ENCODE peak calls at places on chromosomes 5 and 9, in ten cellular contexts. R is IMR-90, T is NB4, A is H54, L is heart left ventricle, B is uterus, F is spleen, D is lower leg skin, U is prostate gland, K is A549. G is an unnamed sample.

GRCh38 chr5:16852251-16853005 is 83.7 kb downstream of the MYO10 start:
- DNase-seq in R (no peak), T (no peak), A (no peak), L (no peak), B (no peak), F (no peak), D (no peak), U (no peak), K (no peak), G (no peak)

GRCh38 chr5:150672237-150672883 is 11.3 kb downstream of the MYOZ3 start:
- DNase-seq in R (no peak), T (peak), A (no peak), L (peak), B (peak), F (peak), D (peak), U (peak), K (no peak), G (peak)

GRCh38 chr9:5718296-5719032 is 89.6 kb downstream of the RIC1 start:
- DNase-seq in R (peak), T (no peak), A (no peak), L (no peak), B (no peak), F (no peak), D (no peak), U (no peak), K (no peak), G (no peak)

GRCh38 chr9:76403352-76403751 is 9.1 kb upstream of the RFK start:
- DNase-seq in R (peak), T (peak), A (peak), L (no peak), B (no peak), F (no peak), D (no peak), U (no peak), K (peak), G (no peak)

GRCh38 chr5:33166522-33166921 is 274.2 kb upstream of the TARS1 start:
- DNase-seq in R (no peak), T (peak), A (no peak), L (no peak), B (no peak), F (no peak), D (no peak), U (no peak), K (no peak), G (peak)

GRCh38 chr5:115291397-115291796 is 5.1 kb downstream of the CCDC112 start:
- DNase-seq in R (no peak), T (no peak), A (no peak), L (no peak), B (no peak), F (no peak), D (no peak), U (no peak), K (no peak), G (no peak)

GRCh38 chr9:124411514-124412227 is 3.6 kb downstream of the PSMB7 start:
- DNase-seq in R (peak), T (no peak), A (peak), L (no peak), B (no peak), F (no peak), D (no peak), U (no peak), K (no peak), G (no peak)

GRCh38 chr5:42579320-42579719 is 156.1 kb downstream of the GHR start:
- DNase-seq in R (no peak), T (no peak), A (no peak), L (no peak), B (no peak), F (no peak), D (no peak), U (no peak), K (no peak), G (no peak)

GRCh38 chr5:90221947-90222346 is 187.6 kb downstream of the CETN3 start:
- DNase-seq in R (peak), T (no peak), A (no peak), L (no peak), B (no peak), F (no peak), D (no peak), U (no peak), K (no peak), G (no peak)

GRCh38 chr5:162068412-162068811 is 839 bp downstream of the GABRG2 start:
- DNase-seq in R (no peak), T (peak), A (peak), L (no peak), B (no peak), F (no peak), D (no peak), U (no peak), K (no peak), G (peak)

GRCh38 chr5:83475540-83476469 is 4.3 kb downstream of the VCAN start:
- DNase-seq in R (peak), T (no peak), A (no peak), L (no peak), B (no peak), F (no peak), D (no peak), U (no peak), K (no peak), G (no peak)

GRCh38 chr9:91734371-91734981 is 215.6 kb downstream of the ROR2 start:
- DNase-seq in R (peak), T (peak), A (peak), L (peak), B (peak), F (peak), D (peak), U (peak), K (peak), G (peak)

GRCh38 chr9:14478175-14479165 is 164.5 kb upstream of the NFIB start:
- DNase-seq in R (no peak), T (no peak), A (no peak), L (no peak), B (no peak), F (no peak), D (no peak), U (no peak), K (no peak), G (no peak)

GRCh38 chr5:68147659-68148058 is 67.9 kb upstream of the PIK3R1 start:
- DNase-seq in R (peak), T (no peak), A (no peak), L (no peak), B (no peak), F (no peak), D (no peak), U (no peak), K (no peak), G (no peak)

GRCh38 chr5:121668635-121669034 is 183.0 kb upstream of the FTMT start:
- DNase-seq in R (no peak), T (peak), A (peak), L (no peak), B (no peak), F (no peak), D (no peak), U (no peak), K (no peak), G (no peak)

GRCh38 chr5:149799119-149799623 is 69.1 kb downstream of the PPARGC1B start:
- DNase-seq in R (peak), T (no peak), A (peak), L (peak), B (peak), F (no peak), D (no peak), U (no peak), K (peak), G (no peak)

GRCh38 chr9:107907715-107908114 is 418.1 kb upstream of the KLF4 start:
- DNase-seq in R (no peak), T (no peak), A (no peak), L (no peak), B (no peak), F (no peak), D (no peak), U (no peak), K (no peak), G (no peak)

GRCh38 chr9:16460711-16461110 is 409.8 kb downstream of the BNC2 start:
- DNase-seq in R (no peak), T (no peak), A (no peak), L (no peak), B (no peak), F (no peak), D (no peak), U (no peak), K (no peak), G (no peak)

GRCh38 chr9:101372327-101373118 is 12.3 kb downstream of the BAAT start:
- DNase-seq in R (no peak), T (no peak), A (no peak), L (no peak), B (no peak), F (no peak), D (no peak), U (no peak), K (no peak), G (no peak)

GRCh38 chr5:145236966-145237365 is 598.2 kb downstream of the PRELID2 start:
- DNase-seq in R (peak), T (no peak), A (no peak), L (no peak), B (no peak), F (no peak), D (no peak), U (no peak), K (no peak), G (no peak)

GRCh38 chr9:113912816-113913215 is 36.7 kb downstream of the ZNF618 start:
- DNase-seq in R (no peak), T (no peak), A (no peak), L (no peak), B (no peak), F (no peak), D (no peak), U (no peak), K (no peak), G (no peak)

GRCh38 chr5:111198281-111198948 is 25.8 kb upstream of the CAMK4 start:
- DNase-seq in R (no peak), T (no peak), A (no peak), L (no peak), B (no peak), F (no peak), D (no peak), U (no peak), K (no peak), G (no peak)

GRCh38 chr9:135209852-135210251 is 122.4 kb downstream of the OLFM1 start:
- DNase-seq in R (peak), T (no peak), A (no peak), L (no peak), B (no peak), F (peak), D (no peak), U (no peak), K (no peak), G (no peak)

GRCh38 chr5:74314906-74315305 is 325.6 kb downstream of the ENC1 start:
- DNase-seq in R (no peak), T (no peak), A (no peak), L (no peak), B (no peak), F (no peak), D (no peak), U (no peak), K (no peak), G (no peak)

GRCh38 chr9:134670042-134670525 is 28.5 kb downstream of the COL5A1 start:
- DNase-seq in R (peak), T (no peak), A (peak), L (no peak), B (no peak), F (no peak), D (no peak), U (no peak), K (peak), G (no peak)

GRCh38 chr9:79809931-79810330 is 238.2 kb downstream of the TLE4 start:
- DNase-seq in R (peak), T (no peak), A (peak), L (no peak), B (no peak), F (no peak), D (no peak), U (no peak), K (peak), G (no peak)

GRCh38 chr5:134464988-134465855 is 53.5 kb upstream of the CDKN2AIPNL start:
- DNase-seq in R (no peak), T (no peak), A (no peak), L (peak), B (no peak), F (peak), D (peak), U (peak), K (no peak), G (no peak)

DNA sequence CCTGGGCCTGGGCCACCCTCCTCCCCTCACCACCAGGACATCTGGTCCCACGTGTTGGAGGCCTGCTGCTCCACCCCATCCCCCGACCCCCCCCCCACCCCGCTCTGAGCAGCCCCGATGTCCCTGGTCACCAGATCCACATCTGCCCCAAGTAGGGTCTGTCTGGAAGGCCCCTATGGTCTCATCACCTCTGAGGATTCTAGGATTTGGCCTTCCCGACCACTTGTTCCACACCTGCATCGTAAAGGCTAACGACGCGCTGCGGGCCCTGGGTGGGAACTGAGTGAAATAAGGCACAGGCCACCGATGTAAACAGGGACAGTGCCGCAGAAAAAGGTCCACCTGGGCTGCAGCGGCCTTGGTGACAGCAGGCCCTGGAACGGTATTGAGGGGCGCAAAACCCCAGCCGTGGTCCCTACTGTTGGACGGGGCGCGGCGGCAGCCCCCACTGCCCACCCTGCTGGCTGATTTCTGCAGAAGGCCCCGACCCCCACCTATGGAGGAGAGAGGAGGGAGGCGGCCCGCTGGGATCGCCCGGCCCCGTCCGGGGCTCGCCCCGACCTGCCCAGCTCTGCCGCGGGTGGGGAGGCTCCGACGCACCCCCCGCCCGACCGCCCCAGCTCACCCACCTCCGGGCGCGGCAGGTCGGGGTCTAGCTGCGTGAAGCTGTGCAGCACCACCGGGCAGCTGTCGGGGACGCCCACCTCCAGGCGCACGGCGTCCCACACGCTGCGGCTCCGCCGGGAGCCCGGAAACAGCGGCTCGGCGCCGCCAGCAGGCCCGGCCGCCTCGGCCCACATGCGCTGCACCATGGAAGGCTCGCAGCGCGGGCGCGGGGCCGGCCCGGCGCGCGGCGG is 469 bp downstream of the RALGDS start:
- DNase-seq in R (no peak), T (no peak), A (no peak), L (no peak), B (no peak), F (peak), D (peak), U (no peak), K (no peak), G (peak)
- TF ChIP-seq POLR2A in R (no peak), T (no peak), A (peak), L (no peak), B (no peak), F (no peak), D (no peak), U (peak), K (peak), G (peak)

DNA sequence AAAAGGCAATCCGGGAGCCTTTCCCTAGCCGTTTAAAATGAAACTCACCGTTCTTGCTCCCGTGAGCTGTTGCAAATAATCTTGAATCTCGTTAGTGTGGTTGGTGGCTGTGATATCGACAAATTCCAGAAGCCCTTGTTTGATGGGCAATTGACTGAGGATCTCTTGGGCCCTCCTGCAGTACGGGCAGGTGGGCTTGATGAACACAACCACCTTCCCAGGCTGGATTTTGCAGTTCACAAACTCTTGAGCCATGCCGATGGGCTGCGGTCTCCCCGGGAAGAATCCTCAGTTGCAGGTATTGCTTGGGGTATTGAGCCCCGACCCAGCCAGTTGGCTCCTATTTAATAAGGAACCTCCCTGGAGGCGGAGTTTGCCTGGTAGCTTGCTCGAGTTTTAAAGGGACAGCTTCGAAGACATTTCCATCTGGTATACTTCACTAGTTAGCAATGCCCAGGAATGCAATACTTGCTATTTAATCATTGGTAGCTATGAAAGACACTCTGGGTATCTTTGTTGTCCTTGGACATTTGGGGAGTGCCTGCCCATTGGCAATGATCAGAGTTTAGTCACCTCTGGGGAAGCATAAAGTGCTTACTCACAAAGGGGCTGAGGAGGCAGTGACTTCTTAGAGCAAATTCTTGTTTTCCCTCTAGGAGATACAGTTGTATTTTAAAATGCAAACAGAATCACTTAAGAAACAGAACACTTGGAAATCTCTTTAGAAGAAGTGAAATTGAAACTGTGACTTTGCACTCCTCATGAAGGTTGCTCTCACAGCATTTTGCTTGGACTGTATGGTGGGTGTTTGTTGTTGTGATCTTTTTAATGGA is at the start of gene GLRX:
- DNase-seq in R (peak), T (peak), A (peak), L (peak), B (peak), F (peak), D (peak), U (peak), K (peak), G (peak)
- TF ChIP-seq POLR2A in R (peak), T (no peak), A (no peak), L (no peak), B (no peak), F (peak), D (no peak), U (peak), K (peak), G (peak)

DNA sequence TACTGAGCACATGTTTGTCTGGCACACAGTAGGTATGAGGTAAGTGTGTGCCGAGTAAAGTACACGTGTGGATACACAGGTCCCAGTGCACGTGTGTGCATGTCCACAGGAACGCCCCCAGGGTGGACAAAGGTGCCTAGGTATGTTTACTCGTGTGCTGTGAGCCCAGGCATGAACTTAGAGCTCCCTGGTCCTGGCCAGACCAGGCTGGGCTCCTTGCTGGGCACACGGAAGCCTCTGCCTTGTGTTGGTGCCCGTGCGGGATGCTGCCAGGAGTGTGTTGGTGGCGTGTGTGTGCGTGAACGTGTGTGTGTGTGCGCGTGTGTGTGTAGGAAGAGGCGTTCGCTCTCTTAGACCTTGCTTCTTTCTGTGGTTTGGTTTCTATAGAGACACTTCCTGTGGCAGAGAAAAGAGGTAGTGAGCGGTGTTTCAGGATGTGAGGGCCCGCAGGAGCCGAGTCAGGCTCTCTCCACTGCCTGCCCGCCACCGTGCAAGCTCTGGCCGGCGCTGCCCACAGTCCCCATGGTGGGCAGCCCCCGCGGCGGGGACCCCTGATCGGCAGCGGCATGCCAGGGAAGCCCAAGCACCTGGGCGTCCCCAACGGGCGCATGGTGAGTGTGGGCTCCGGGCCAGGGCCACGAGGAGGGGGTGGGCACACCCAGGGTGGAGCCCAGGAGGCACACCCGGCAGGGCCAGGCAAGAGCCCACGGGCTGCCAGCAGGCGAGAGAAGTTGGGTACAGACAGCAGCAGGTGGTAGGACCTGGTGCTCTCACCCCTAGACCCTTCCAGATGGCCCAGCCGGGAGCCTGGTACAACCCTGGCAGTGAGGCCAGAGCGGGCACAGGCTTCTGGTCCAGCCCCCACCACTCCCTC is at the start of gene RGS14:
- DNase-seq in R (peak), T (peak), A (peak), L (no peak), B (no peak), F (peak), D (peak), U (no peak), K (no peak), G (no peak)
- TF ChIP-seq POLR2A in R (no peak), T (peak), A (peak), L (no peak), B (no peak), F (no peak), D (no peak), U (no peak), K (no peak), G (no peak)

GRCh38 chr5:40832345-40832744 is 2.7 kb downstream of the RPL37 start:
- DNase-seq in R (peak), T (no peak), A (no peak), L (no peak), B (no peak), F (no peak), D (no peak), U (no peak), K (no peak), G (no peak)
- TF ChIP-seq POLR2A in R (no peak), T (no peak), A (no peak), L (no peak), B (no peak), F (no peak), D (no peak), U (no peak), K (no peak), G (no peak)

GRCh38 chr5:125890387-125890955 is 532.7 kb upstream of the GRAMD2B start:
- DNase-seq in R (no peak), T (no peak), A (no peak), L (no peak), B (no peak), F (no peak), D (no peak), U (no peak), K (no peak), G (no peak)
- TF ChIP-seq POLR2A in R (no peak), T (no peak), A (no peak), L (no peak), B (no peak), F (no peak), D (no peak), U (no peak), K (no peak), G (no peak)

GRCh38 chr9:138013836-138014569 is 136.4 kb downstream of the CACNA1B start:
- DNase-seq in R (no peak), T (no peak), A (no peak), L (no peak), B (no peak), F (peak), D (peak), U (no peak), K (no peak), G (no peak)
- TF ChIP-seq POLR2A in R (no peak), T (no peak), A (no peak), L (no peak), B (no peak), F (no peak), D (no peak), U (no peak), K (no peak), G (no peak)

GRCh38 chr9:95316794-95317118 is 753 bp downstream of the FANCC start:
- DNase-seq in R (peak), T (peak), A (peak), L (peak), B (peak), F (peak), D (peak), U (peak), K (peak), G (peak)

GRCh38 chr9:95316274-95316673 is 1.2 kb downstream of the FANCC start:
- DNase-seq in R (no peak), T (peak), A (no peak), L (no peak), B (no peak), F (no peak), D (no peak), U (no peak), K (no peak), G (no peak)

GRCh38 chr9:95317119-95317892 is at the start of gene FANCC:
- DNase-seq in R (peak), T (peak), A (peak), L (peak), B (peak), F (peak), D (peak), U (peak), K (peak), G (peak)

GRCh38 chr9:95315108-95315746 is 2.3 kb downstream of the FANCC start:
- DNase-seq in R (no peak), T (peak), A (no peak), L (no peak), B (no peak), F (no peak), D (no peak), U (no peak), K (no peak), G (no peak)

DNA sequence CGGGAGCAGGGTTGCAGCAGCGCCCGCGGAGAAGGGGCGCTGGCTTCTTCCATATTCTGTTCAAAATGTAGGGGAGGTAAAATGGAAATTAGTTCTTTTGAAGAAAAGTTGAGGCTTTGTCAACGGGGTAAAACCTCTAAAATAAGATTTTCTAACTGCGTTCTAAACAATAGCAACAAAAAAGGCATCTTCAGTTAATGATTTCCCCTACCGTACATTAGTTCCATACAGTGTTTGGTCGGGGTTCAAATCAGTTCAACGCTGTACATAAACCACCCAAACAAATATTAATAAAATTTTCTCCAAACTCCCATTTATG is 343 bp upstream of the FANCC start:
- DNase-seq in R (no peak), T (no peak), A (no peak), L (no peak), B (no peak), F (no peak), D (no peak), U (no peak), K (no peak), G (no peak)
- TF ChIP-seq POLR2A in R (peak), T (no peak), A (no peak), L (no peak), B (no peak), F (no peak), D (no peak), U (no peak), K (no peak), G (no peak)

G was measured in thyroid gland.